ENCODE peak calls at places on chromosomes 5 and 9, in eight cellular contexts. B is tibial artery, X is BJ, M is AG08395, E is NAMALWA, O is fibroblast of gingiva, V is K562, I is nucleus accumbens. Z is an unnamed sample.

GRCh38 chr5:146283344-146283761 is 55.3 kb upstream of the POU4F3 start:
- DNase-seq in B (no peak), E (no peak), V (no peak), O (peak), X (peak), M (peak), I (no peak), Z (no peak)

GRCh38 chr9:137666505-137666809 is 47.7 kb downstream of the EHMT1 start:
- DNase-seq in X (no peak), M (no peak), B (no peak), V (no peak), I (no peak), O (no peak), E (no peak), Z (peak)

GRCh38 chr9:123099548-123099947 is 66.1 kb downstream of the GPR21 start:
- DNase-seq in B (no peak), V (no peak), X (no peak), I (no peak), E (no peak), O (no peak), M (no peak), Z (no peak)

GRCh38 chr5:179504191-179504590 is 46.2 kb upstream of the RUFY1 start:
- DNase-seq in I (no peak), V (no peak), M (peak), X (no peak), B (no peak), O (no peak), E (no peak), Z (no peak)

GRCh38 chr9:105307731-105308130 is 63.3 kb downstream of the SLC44A1 start:
- DNase-seq in V (no peak), I (no peak), M (no peak), O (no peak), B (no peak), X (no peak), E (no peak), Z (no peak)

GRCh38 chr9:90645721-90646120 is 3.1 kb upstream of the DIRAS2 start:
- DNase-seq in X (no peak), M (no peak), V (no peak), I (no peak), B (no peak), O (no peak), E (no peak), Z (peak)

GRCh38 chr5:102807878-102808502 is 52.9 kb downstream of the PAM start:
- DNase-seq in E (no peak), O (no peak), B (no peak), I (no peak), M (peak), V (no peak), X (no peak), Z (peak)

GRCh38 chr5:175821790-175822211 is 49.6 kb upstream of the CPLX2 start:
- DNase-seq in E (no peak), I (no peak), V (no peak), X (no peak), B (no peak), M (no peak), O (no peak), Z (no peak)

GRCh38 chr9:117184173-117184572 is 230.7 kb downstream of the ASTN2 start:
- DNase-seq in E (no peak), M (no peak), O (no peak), X (no peak), V (no peak), I (no peak), B (no peak), Z (peak)